ENCODE peak calls at places on chromosome 14, in six cellular contexts. O, Q, D, G, V and F are unnamed samples.

GRCh38 chr14:64688028-64688427 is 16.2 kb upstream of the PLEKHG3 start:
- DNase-seq in G (no peak), D (no peak), Q (no peak), O (no peak), V (no peak), F (no peak)

GRCh38 chr14:52473557-52473956 is 78.7 kb downstream of the TXNDC16 start:
- DNase-seq in Q (no peak), V (no peak), G (peak), O (no peak), D (no peak), F (no peak)

GRCh38 chr14:51962678-51963077 is 26.7 kb upstream of the RTRAF start:
- DNase-seq in O (no peak), D (no peak), Q (no peak), V (no peak), G (peak), F (no peak)

GRCh38 chr14:98077176-98077575 is 1194.8 kb downstream of the BCL11B start:
- DNase-seq in O (no peak), V (no peak), G (no peak), Q (no peak), D (no peak), F (no peak)

GRCh38 chr14:102086346-102086971 is 385 bp downstream of the HSP90AA1 start:
- DNase-seq in Q (no peak), G (peak), D (no peak), V (no peak), O (peak), F (peak)

GRCh38 chr14:100393906-100394732 is 71.0 kb downstream of the SLC25A47 start:
- DNase-seq in V (no peak), O (no peak), D (no peak), Q (no peak), G (no peak), F (no peak)

GRCh38 chr14:72643317-72643801 is 250.5 kb downstream of the DPF3 start:
- DNase-seq in G (peak), D (no peak), Q (no peak), O (no peak), V (no peak), F (no peak)

GRCh38 chr14:99600232-99600888 is 3.6 kb downstream of the CCDC85C start:
- DNase-seq in Q (no peak), G (no peak), D (no peak), O (no peak), V (no peak), F (no peak)

GRCh38 chr14:38209572-38210159 is 2.0 kb downstream of the SSTR1 start:
- DNase-seq in G (peak), D (no peak), V (peak), Q (no peak), O (no peak), F (no peak)

GRCh38 chr14:85532981-85533820 is 3.3 kb downstream of the FLRT2 start:
- DNase-seq in Q (peak), O (no peak), D (no peak), V (no peak), G (peak), F (no peak)

GRCh38 chr14:51014625-51015024 is 70.3 kb upstream of the PYGL start:
- DNase-seq in O (no peak), G (no peak), Q (no peak), D (no peak), V (no peak), F (no peak)

GRCh38 chr14:103001651-103002396 is 55.5 kb downstream of the CDC42BPB start:
- DNase-seq in D (no peak), V (no peak), Q (no peak), O (no peak), G (no peak), F (no peak)

GRCh38 chr14:50667491-50668007 is 557 bp downstream of the SAV1 start:
- DNase-seq in V (no peak), G (peak), O (no peak), D (no peak), Q (no peak), F (peak)

GRCh38 chr14:56359245-56359644 is 220.4 kb upstream of the TMEM260 start:
- DNase-seq in G (no peak), O (no peak), Q (no peak), V (no peak), D (no peak), F (no peak)

GRCh38 chr14:76067536-76067935 is 82.0 kb downstream of the IFT43 start:
- DNase-seq in O (no peak), V (no peak), G (no peak), Q (no peak), D (no peak), F (no peak)

GRCh38 chr14:88354358-88354757 is 31.1 kb upstream of the SPATA7 start:
- DNase-seq in Q (no peak), V (no peak), D (no peak), O (no peak), G (no peak), F (no peak)

GRCh38 chr14:43014338-43014737 is 1407.7 kb downstream of the LRFN5 start:
- DNase-seq in D (no peak), O (no peak), G (no peak), Q (no peak), V (no peak), F (no peak)

GRCh38 chr14:102883028-102883953 is 39.2 kb upstream of the AMN start:
- DNase-seq in Q (no peak), O (no peak), V (no peak), G (no peak), D (no peak), F (no peak)

GRCh38 chr14:34119107-34119858 is 168.4 kb upstream of the EGLN3 start:
- DNase-seq in D (no peak), Q (no peak), O (no peak), V (no peak), G (no peak), F (no peak)

GRCh38 chr14:68363401-68363800 is 429.5 kb downstream of the ZFP36L1 start:
- DNase-seq in V (no peak), O (no peak), Q (no peak), D (no peak), G (no peak), F (no peak)

GRCh38 chr14:104169005-104169764 is 30.8 kb downstream of the KIF26A start:
- DNase-seq in V (no peak), D (no peak), O (no peak), Q (no peak), G (no peak), F (no peak)

GRCh38 chr14:23299558-23299957 is 3.1 kb downstream of the PPP1R3E start:
- DNase-seq in O (no peak), G (peak), D (no peak), Q (no peak), V (no peak), F (no peak)

GRCh38 chr14:28673056-28673455 is 93.5 kb upstream of the FOXG1 start:
- DNase-seq in G (no peak), V (no peak), D (no peak), Q (no peak), O (no peak), F (no peak)

GRCh38 chr14:91349481-91350074 is 68.0 kb downstream of the CCDC88C start:
- DNase-seq in D (no peak), V (no peak), G (no peak), Q (no peak), O (peak), F (peak)

GRCh38 chr14:91752956-91753355 is 21.1 kb upstream of the CATSPERB start:
- DNase-seq in G (no peak), D (no peak), Q (no peak), O (no peak), V (no peak), F (no peak)

GRCh38 chr14:99157246-99157645 is 114.8 kb downstream of the BCL11B start:
- DNase-seq in V (no peak), D (no peak), O (no peak), G (no peak), Q (no peak), F (no peak)

GRCh38 chr14:22547309-22547947 is 41.6 kb downstream of the DAD1 start:
- DNase-seq in V (no peak), G (no peak), D (no peak), O (no peak), Q (no peak), F (no peak)

GRCh38 chr14:86003998-86004397 is 474.1 kb downstream of the FLRT2 start:
- DNase-seq in D (no peak), O (no peak), V (peak), Q (no peak), G (peak), F (no peak)

GRCh38 chr14:53542692-53543091 is 389.6 kb upstream of the DDHD1 start:
- DNase-seq in G (no peak), V (peak), Q (no peak), O (no peak), D (no peak), F (no peak)

GRCh38 chr14:46352876-46353275 is 298.7 kb downstream of the RPL10L start:
- DNase-seq in Q (no peak), V (no peak), O (no peak), D (no peak), G (no peak), F (no peak)